ENCODE peak calls at places on chromosomes 7 and 10, in five cellular contexts. M, Y, P, A and H are unnamed samples. For H3K4me1, the result is how much of the 10 kb centered on the place peaks cover.

GRCh38 chr10:76559889-76560215 is 1077.8 kb downstream of the KCNMA1 start:
- DNase-seq in P (no peak), A (no peak), M (no peak), Y (peak), H (no peak)

GRCh38 chr7:75624134-75624832 is 114.5 kb downstream of the HIP1 start:
- DNase-seq in Y (peak), P (peak), M (peak), A (no peak), H (peak)

GRCh38 chr7:116353614-116354013 is 143.3 kb downstream of the TES start:
- DNase-seq in P (peak), Y (peak), M (peak), A (no peak), H (peak)

GRCh38 chr10:25455980-25456567 is 281.3 kb downstream of the GPR158 start:
- DNase-seq in Y (peak), M (no peak), P (no peak), A (no peak), H (no peak)

GRCh38 chr7:44145419-44145968 is 4.4 kb upstream of the MYL7 start:
- DNase-seq in A (peak), M (no peak), P (no peak), Y (no peak), H (no peak)

GRCh38 chr7:8125680-8126444 is 136.1 kb downstream of the ICA1 start:
- DNase-seq in P (no peak), M (no peak), A (peak), Y (no peak), H (no peak)

GRCh38 chr10:97333601-97334369 is 744 bp downstream of the FRAT2 start:
- DNase-seq in P (peak), Y (peak), A (peak), M (peak), H (peak)

GRCh38 chr10:121942749-121943148 is 14.9 kb upstream of the ATE1 start:
- DNase-seq in M (no peak), Y (peak), P (peak), A (no peak), H (no peak)

GRCh38 chr10:34522542-34522941 is 292.6 kb downstream of the PARD3 start:
- DNase-seq in P (no peak), M (no peak), A (no peak), Y (peak), H (no peak)

GRCh38 chr7:133512560-133512959 is 259.7 kb downstream of the EXOC4 start:
- DNase-seq in Y (peak), A (no peak), P (no peak), M (no peak), H (peak)

GRCh38 chr7:18700147-18700546 is 204.6 kb downstream of the HDAC9 start:
- DNase-seq in P (no peak), M (no peak), Y (no peak), A (no peak), H (no peak)

GRCh38 chr7:76424413-76425111 is at the start of gene ZP3:
- DNase-seq in P (no peak), M (no peak), A (no peak), Y (no peak), H (no peak)

GRCh38 chr10:117322258-117322657 is 53.0 kb downstream of the PDZD8 start:
- DNase-seq in A (no peak), Y (peak), P (no peak), M (no peak), H (no peak)

GRCh38 chr7:77975672-77976480 is 177.3 kb downstream of the PHTF2 start:
- DNase-seq in A (no peak), Y (no peak), P (no peak), M (no peak), H (no peak)

GRCh38 chr7:77982926-77983550 is 184.5 kb downstream of the PHTF2 start:
- DNase-seq in P (no peak), A (no peak), M (no peak), Y (peak), H (no peak)

GRCh38 chr7:77983973-77984372 is 185.4 kb downstream of the PHTF2 start:
- DNase-seq in P (no peak), M (no peak), A (no peak), Y (no peak), H (no peak)

GRCh38 chr7:77979219-77979618 is 180.6 kb downstream of the PHTF2 start:
- DNase-seq in Y (no peak), P (no peak), M (no peak), A (no peak), H (no peak)

DNA sequence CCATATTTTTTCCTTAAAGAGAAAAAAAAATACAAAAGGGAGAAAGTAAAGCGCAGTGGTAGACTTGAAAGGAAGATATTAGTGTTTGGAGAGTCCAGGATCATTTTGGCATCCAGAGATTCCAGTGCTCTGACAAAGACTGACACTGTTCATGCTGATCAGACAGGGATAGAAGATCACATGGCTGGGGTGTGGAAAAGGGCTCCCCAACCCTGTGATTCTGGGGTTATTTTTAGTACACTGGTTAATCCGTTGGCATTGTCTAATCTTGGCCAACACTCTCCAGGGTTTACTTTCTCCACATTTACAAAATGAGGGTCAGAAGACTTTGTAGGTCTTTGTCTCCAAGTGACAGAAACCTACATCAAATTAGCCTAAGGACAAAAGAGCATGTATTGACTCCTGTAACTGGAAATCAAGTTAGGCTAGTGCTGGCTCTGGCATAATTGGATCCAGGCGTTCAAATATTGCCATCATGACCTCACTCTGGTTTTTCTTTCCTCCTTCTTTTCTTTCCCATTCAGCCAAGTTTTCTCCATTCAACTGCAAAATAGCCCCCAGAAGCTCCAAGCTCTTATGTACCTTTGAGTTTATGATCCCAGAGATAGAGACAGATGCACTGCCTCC is 181.6 kb downstream of the PHTF2 start:
- DNase-seq in Y (no peak), P (no peak), A (no peak), M (no peak), H (no peak)
- H3K4me1 ChIP-seq in Y (under half), P (under half), A (under half), M (under half), H (under half)

DNA sequence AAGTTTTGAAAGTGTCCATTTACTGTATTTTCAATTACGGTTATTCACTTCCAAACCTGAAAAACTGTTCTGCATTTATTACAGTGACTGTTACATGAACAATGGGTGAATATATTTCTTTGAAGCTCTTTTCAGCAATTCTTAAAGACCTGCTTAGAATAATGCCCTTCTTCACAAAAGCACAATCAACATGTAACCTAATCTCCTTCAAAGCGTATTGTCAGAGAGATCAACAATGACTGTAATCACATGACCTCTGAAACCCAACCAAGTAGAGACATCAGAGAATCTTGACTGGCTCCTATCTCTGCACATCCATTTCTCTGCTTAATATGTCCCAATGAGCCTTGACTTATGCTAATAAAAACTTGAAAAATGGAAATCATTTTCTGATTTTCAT is 126.7 kb downstream of the NRCAM start:
- DNase-seq in Y (no peak), A (no peak), P (no peak), M (no peak), H (no peak)
- H3K4me1 ChIP-seq in Y (under half), A (under half), P (under half), M (under half), H (under half)

GRCh38 chr10:11186330-11186729 is 168.7 kb downstream of the CELF2 start:
- DNase-seq in P (no peak), Y (no peak), M (no peak), A (no peak), H (no peak)

GRCh38 chr10:11180228-11180627 is 162.6 kb downstream of the CELF2 start:
- DNase-seq in Y (no peak), A (no peak), M (no peak), P (no peak), H (no peak)

GRCh38 chr10:11183000-11183399 is 165.3 kb downstream of the CELF2 start:
- DNase-seq in A (no peak), P (no peak), Y (no peak), M (no peak), H (no peak)

GRCh38 chr10:11181996-11182395 is 164.3 kb downstream of the CELF2 start:
- DNase-seq in A (no peak), P (peak), Y (no peak), M (peak), H (peak)

GRCh38 chr10:11184093-11184492 is 166.4 kb downstream of the CELF2 start:
- DNase-seq in M (no peak), A (no peak), P (no peak), Y (no peak), H (no peak)
- H3K4me1 ChIP-seq in M (half or more), A (half or more), P (half or more), Y (under half), H (under half)

GRCh38 chr10:114504769-114505579 is 100.7 kb upstream of the AFAP1L2 start:
- DNase-seq in M (no peak), Y (peak), P (no peak), A (no peak), H (no peak)

GRCh38 chr10:114506874-114507385 is 102.6 kb upstream of the AFAP1L2 start:
- DNase-seq in M (no peak), P (no peak), A (no peak), Y (no peak), H (no peak)

GRCh38 chr10:114508376-114508775 is 104.1 kb upstream of the AFAP1L2 start:
- DNase-seq in A (no peak), M (no peak), Y (no peak), P (no peak), H (no peak)

GRCh38 chr10:114511875-114512274 is 107.6 kb upstream of the AFAP1L2 start:
- DNase-seq in M (no peak), A (no peak), Y (no peak), P (no peak), H (no peak)

DNA sequence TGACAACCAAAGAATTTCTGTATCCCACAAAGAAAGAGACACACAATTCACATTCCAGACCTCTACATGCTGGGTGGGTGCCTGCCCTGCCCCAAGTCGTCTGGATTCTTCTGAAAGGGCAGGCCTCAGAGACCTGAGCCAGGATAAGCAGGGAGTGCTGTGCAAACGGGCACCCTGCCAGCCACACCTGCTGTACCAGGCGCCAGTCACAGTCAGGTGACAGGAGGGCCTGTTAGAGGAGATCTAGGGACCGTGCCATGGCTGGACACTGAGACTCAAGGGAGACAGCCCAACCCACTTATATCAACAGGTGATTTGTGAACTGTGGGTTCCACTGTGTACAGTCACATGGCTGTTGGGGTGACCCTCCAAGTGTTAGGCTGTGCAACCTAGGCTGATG is 103.1 kb upstream of the AFAP1L2 start:
- DNase-seq in Y (no peak), P (peak), M (peak), A (no peak), H (peak)
- H3K4me1 ChIP-seq in Y (under half), P (half or more), M (half or more), A (half or more), H (under half)

DNA sequence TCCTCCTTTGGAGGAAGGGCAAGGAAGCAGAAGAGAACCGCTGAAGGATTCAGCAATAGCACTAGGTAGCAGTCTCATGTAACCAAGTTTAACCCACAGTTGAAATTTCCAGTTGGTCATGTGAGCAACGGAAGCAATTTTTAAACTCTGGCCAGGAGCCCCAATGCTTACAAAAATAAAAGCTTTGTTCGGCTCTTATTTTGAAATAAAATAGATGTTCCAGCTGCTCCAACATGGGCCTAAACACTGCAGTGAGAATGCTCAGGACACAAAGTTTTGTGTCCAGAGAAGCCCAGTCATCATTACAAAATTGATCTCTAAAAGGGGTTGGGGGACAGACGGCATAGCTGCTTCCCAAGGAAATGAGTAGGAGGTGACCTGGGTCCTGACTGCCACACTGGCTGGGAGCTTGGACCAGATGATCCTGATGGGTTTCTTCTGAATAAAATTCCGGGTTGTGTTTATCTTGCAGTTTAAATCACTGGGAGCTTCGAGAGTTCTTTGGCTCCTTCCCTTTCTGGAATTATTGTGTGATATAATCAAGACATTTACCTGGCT is 452 bp upstream of the TMEM140 start:
- DNase-seq in Y (no peak), P (no peak), A (no peak), M (no peak), H (no peak)
- H3K4me1 ChIP-seq in Y (under half), P (half or more), A (under half), M (half or more), H (under half)